ENCODE peak calls at places on chromosome 5, in five cellular contexts. J, B, G, T and V are unnamed samples.

GRCh38 chr5:132294728-132295504 is 722 bp downstream of the SLC22A4 start:
- DNase-seq in G (peak), B (peak), T (peak), J (peak), V (no peak)

GRCh38 chr5:103476776-103477175 is 85.8 kb downstream of the NUDT12 start:
- DNase-seq in G (no peak), T (no peak), B (no peak), J (no peak), V (no peak)

GRCh38 chr5:134018154-134018985 is 13.6 kb upstream of the VDAC1 start:
- DNase-seq in B (no peak), T (no peak), J (no peak), G (peak), V (no peak)

GRCh38 chr5:54415896-54416640 is 39.4 kb upstream of the HSPB3 start:
- DNase-seq in G (no peak), B (no peak), T (no peak), J (no peak), V (no peak)

GRCh38 chr5:173578947-173579615 is 37.4 kb downstream of the BOD1 start:
- DNase-seq in G (no peak), B (no peak), J (no peak), T (no peak), V (no peak)

GRCh38 chr5:178232124-178232919 is at the start of gene PHYKPL:
- DNase-seq in T (peak), J (peak), G (peak), B (peak), V (peak)

GRCh38 chr5:118889165-118889564 is 99.2 kb downstream of the DTWD2 start:
- DNase-seq in B (no peak), J (no peak), G (no peak), T (no peak), V (no peak)

GRCh38 chr5:6202615-6203365 is 175.6 kb downstream of the MED10 start:
- DNase-seq in G (no peak), B (no peak), T (no peak), J (no peak), V (no peak)

GRCh38 chr5:32426440-32427151 is 17.9 kb downstream of the ZFR start:
- DNase-seq in J (no peak), T (no peak), B (no peak), G (no peak), V (no peak)

GRCh38 chr5:106759581-106759980 is 911.2 kb downstream of the EFNA5 start:
- DNase-seq in G (peak), T (no peak), B (no peak), J (no peak), V (no peak)

GRCh38 chr5:180643191-180643851 is 6.1 kb downstream of the FLT4 start:
- DNase-seq in G (no peak), J (no peak), T (no peak), B (no peak), V (no peak)

GRCh38 chr5:67588389-67588788 is 391.8 kb upstream of the CD180 start:
- DNase-seq in B (no peak), T (no peak), J (no peak), G (no peak), V (no peak)

GRCh38 chr5:179131321-179131835 is 71.2 kb downstream of the ZNF354C start:
- DNase-seq in B (no peak), T (no peak), G (no peak), J (no peak), V (no peak)

GRCh38 chr5:65674749-65675148 is 47.2 kb downstream of the SGTB start:
- DNase-seq in B (no peak), T (no peak), G (no peak), J (no peak), V (no peak)

GRCh38 chr5:135304352-135305221 is 94.4 kb downstream of the MACROH2A1 start:
- DNase-seq in T (peak), J (no peak), B (no peak), G (no peak), V (no peak)

GRCh38 chr5:8864053-8864452 is 681.8 kb downstream of the SEMA5A start:
- DNase-seq in J (no peak), B (no peak), T (no peak), G (peak), V (no peak)

GRCh38 chr5:61306531-61307195 is 25.4 kb upstream of the ZSWIM6 start:
- DNase-seq in B (no peak), J (no peak), T (no peak), G (no peak), V (no peak)

GRCh38 chr5:79011869-79012268 is 26.8 kb upstream of the ARSB start:
- DNase-seq in J (no peak), T (no peak), B (no peak), G (no peak), V (no peak)

GRCh38 chr5:79005939-79006338 is 20.8 kb upstream of the ARSB start:
- DNase-seq in B (no peak), G (no peak), J (no peak), T (no peak), V (no peak)

GRCh38 chr5:79008362-79008761 is 23.3 kb upstream of the ARSB start:
- DNase-seq in T (no peak), G (no peak), B (no peak), J (no peak), V (no peak)

GRCh38 chr5:79014631-79015030 is 29.5 kb upstream of the ARSB start:
- DNase-seq in J (no peak), T (no peak), B (no peak), G (no peak), V (no peak)

DNA sequence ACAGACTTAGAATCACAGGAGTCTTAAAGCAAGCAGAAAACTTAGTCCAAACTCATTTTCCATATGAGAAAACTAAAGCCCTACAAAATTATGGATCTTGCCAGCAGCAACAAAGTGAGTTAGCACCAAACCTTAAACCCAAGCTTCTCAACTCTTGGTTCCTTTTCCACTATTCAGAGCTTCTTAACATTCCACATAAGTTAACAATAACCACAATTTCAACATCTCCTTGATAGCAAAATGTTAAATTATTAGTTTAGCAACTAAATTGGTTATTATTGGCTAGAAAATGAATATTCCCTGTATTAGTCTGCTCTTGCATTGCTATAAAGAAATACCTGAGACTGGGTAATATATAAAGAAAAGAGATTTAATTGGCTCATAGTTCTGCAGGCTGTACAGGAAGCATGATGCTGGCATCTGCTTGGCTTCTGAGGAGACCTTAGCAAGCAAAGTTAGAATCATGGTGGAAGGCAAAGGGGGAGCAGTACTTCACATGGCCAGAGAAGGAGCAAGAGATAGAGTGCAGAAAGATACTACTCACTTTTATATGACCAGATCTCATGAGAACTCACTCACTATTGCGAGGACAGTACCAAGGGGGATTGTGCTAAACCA is 26.2 kb upstream of the ARSB start:
- DNase-seq in T (no peak), G (no peak), J (no peak), B (no peak), V (no peak)
- TF ChIP-seq CTCF in T (peak), G (no peak), J (no peak), B (no peak), V (peak)

GRCh38 chr5:171162165-171162564 is 146.9 kb upstream of the TLX3 start:
- DNase-seq in G (no peak), J (no peak), T (no peak), B (no peak), V (no peak)

GRCh38 chr5:171157775-171158174 is 151.3 kb upstream of the TLX3 start:
- DNase-seq in J (no peak), T (no peak), B (no peak), G (no peak), V (no peak)

GRCh38 chr5:171158581-171158980 is 150.5 kb upstream of the TLX3 start:
- DNase-seq in J (no peak), T (no peak), B (no peak), G (no peak), V (no peak)

GRCh38 chr5:171166766-171167165 is 142.3 kb upstream of the TLX3 start:
- DNase-seq in J (no peak), T (no peak), B (no peak), G (no peak), V (no peak)

GRCh38 chr5:171162602-171163001 is 146.4 kb upstream of the TLX3 start:
- DNase-seq in B (no peak), G (peak), T (no peak), J (no peak), V (no peak)
- TF ChIP-seq CTCF in B (no peak), G (peak), T (peak), J (no peak), V (peak)

DNA sequence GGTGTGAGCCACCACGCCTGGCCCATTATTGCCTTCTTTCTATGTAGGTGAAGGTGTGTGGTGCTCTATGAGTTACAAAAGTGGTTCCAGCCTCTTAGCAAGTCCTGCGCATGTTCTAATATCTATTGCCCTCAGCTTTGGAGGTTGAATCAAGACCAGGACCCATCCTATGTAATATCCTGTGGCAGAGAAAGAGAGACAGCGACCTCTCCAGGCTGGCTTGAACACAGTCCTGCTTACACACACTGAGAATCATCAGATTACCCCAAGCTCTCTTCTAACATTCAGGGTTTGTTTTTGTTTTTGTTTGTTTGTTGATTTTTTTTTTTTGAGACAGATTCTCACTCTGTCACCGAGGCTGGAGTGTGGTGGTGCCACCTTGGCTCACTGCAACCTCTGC is 94.7 kb upstream of the OSMR start:
- DNase-seq in T (no peak), G (no peak), B (no peak), J (no peak), V (no peak)
- TF ChIP-seq CTCF in T (no peak), G (no peak), B (no peak), J (no peak), V (peak)

DNA sequence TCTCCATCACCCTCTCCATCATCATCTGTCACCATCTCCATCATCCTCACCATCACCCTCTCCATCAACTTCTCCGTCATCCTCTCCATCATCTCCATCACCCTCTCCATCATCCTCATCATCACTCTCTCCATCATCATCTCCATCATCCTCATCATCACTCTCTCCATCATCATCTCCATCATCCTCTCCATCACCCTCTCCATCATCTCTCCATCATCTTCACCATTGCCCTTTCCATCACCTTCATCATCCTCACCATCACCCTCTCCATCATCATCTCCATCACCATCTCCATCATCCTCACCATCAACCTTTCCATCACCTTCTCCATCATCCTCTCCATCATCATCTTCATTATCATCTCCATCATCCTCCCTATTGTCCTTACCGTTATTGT is 565.5 kb upstream of the SGCD start:
- DNase-seq in T (no peak), B (no peak), G (no peak), J (no peak), V (no peak)
- TF ChIP-seq CTCF in T (no peak), B (no peak), G (no peak), J (no peak), V (no peak)

DNA sequence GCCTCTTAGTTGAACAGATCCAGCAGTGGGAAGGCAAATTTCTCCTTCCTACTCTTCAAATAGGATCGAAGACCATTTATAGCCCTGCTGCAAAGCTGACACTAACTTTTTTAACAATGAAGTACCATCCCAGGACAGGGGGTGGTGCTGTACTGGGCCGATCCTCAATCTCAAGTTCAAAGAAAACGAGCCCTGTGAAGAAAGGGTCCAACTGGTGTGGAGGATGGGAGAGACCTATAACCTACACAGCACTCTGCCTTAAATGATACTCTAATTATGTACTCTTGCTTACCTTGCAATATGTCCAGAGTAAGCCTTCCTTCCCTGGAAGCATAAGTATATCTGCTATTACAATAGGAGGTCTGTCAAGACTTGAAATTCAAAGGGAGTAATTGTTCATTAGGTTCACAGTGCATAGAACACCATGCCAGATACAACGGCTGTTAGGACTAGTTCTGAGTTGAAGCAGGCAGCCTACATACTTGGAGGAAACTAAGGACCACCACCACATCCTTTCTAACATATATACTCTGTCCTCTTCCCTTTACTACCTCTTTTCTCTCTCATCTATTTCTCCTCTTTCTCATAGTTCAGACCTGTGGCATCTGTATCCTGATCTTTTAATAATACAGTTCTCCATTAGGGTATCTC is 6.2 kb downstream of the ETF1 start:
- DNase-seq in B (no peak), G (no peak), J (no peak), T (no peak), V (no peak)
- TF ChIP-seq CTCF in B (no peak), G (peak), J (peak), T (peak), V (peak)

DNA sequence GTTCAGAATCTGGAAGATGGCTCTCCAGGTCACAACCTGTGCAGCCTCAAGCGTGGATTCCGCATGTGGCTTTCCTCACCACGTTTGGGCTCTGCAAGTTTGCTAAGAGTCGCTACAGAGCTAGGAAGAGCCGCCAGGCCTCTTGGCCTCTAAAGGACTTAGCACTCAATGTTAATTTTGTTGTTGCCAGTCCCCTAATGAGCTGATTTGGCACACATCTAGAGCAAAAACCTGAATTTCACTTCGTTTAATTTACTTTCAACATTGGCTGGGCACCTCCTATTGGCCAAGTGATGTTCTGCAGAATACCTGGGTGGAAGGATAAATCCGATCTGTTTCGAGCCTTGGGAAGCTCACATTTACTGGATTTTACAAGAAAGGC is 65.8 kb upstream of the UNC5A start:
- DNase-seq in T (no peak), G (no peak), J (no peak), B (no peak), V (no peak)
- TF ChIP-seq CTCF in T (peak), G (peak), J (peak), B (no peak), V (peak)

GRCh38 chr5:129125819-129126218 is 31.3 kb downstream of the ISOC1 start:
- DNase-seq in G (no peak), J (no peak), T (no peak), B (no peak), V (no peak)
- TF ChIP-seq CTCF in G (no peak), J (no peak), T (no peak), B (no peak), V (peak)

DNA sequence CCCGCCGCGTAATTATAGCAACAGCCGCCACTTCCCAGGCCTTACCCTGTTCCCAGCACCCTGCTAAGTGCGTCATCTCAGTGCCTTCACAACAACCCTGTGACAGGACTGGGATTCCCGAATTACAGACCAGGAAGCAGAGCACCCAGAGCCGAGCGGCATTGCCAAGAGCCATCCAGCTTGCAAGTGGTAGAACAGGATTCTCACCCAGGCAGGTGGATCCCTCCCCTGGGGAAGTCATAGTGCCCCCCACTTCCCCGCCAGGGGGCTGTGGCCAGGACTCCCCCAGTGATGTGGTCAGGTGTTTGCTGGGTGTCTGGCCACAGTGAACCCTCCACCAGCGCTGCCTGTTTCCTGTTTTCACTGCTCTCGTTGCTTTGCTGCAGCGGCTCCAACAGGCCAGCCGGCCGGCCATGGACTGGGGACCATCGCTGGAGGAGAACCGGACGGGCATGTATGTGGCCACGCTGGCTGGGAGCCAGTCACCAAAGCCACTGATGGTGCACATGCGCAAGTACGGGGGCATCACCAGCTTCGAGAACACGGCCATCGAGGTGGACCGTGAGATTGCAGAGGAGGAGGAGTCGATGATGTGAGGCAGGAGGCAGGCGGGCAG is 19.3 kb downstream of the SLC6A7 start:
- DNase-seq in B (no peak), J (no peak), G (peak), T (no peak), V (no peak)
- TF ChIP-seq CTCF in B (no peak), J (no peak), G (no peak), T (no peak), V (no peak)